ENCODE peak calls at places on chromosomes 13 and 19, in eight cellular contexts. I is heart right ventricle, F is HCT116, P is pancreas, X is suprapubic skin, H is psoas muscle, M is Caco-2, W is right lobe of liver. L is an unnamed sample.

GRCh38 chr19:11199517-11199916 is 2.2 kb upstream of the KANK2 start:
- DNase-seq in I (no peak), F (no peak), P (no peak), X (no peak), H (no peak), M (no peak), W (no peak), L (no peak)

GRCh38 chr13:113927661-113928581 is 46.0 kb downstream of the C13orf46 start:
- DNase-seq in I (no peak), F (no peak), P (peak; percentile 33), X (peak; percentile 90), H (peak; percentile 79), M (peak; percentile 20), W (no peak), L (no peak)

GRCh38 chr13:30805603-30806011 is 70.3 kb downstream of the ALOX5AP start:
- DNase-seq in I (peak; percentile 20), F (peak; percentile 68), P (no peak), X (no peak), H (no peak), M (peak; percentile 30), W (peak; percentile 35), L (no peak)

GRCh38 chr13:24459234-24459633 is 53.3 kb downstream of the PARP4 start:
- DNase-seq in I (no peak), F (no peak), P (no peak), X (no peak), H (no peak), M (no peak), W (no peak), L (no peak)

GRCh38 chr13:45782327-45783045 is 69.1 kb downstream of the SIAH3 start:
- DNase-seq in I (no peak), F (no peak), P (no peak), X (no peak), H (no peak), M (no peak), W (no peak), L (no peak)

GRCh38 chr19:2332341-2333026 is 4.0 kb downstream of the SPPL2B start:
- DNase-seq in I (peak; percentile 38), F (no peak), P (no peak), X (no peak), H (no peak), M (no peak), W (no peak), L (no peak)

GRCh38 chr19:40610396-40611064 is 9.4 kb downstream of the LTBP4 start:
- DNase-seq in I (peak; percentile 75), F (no peak), P (peak; percentile 72), X (no peak), H (peak; percentile 72), M (peak; percentile 42), W (no peak), L (peak; percentile 70)

GRCh38 chr13:25253702-25254101 is 33.6 kb downstream of the MTMR6 start:
- DNase-seq in I (no peak), F (no peak), P (no peak), X (no peak), H (no peak), M (no peak), W (no peak), L (no peak)

GRCh38 chr19:18794029-18794313 is 2.9 kb upstream of the COMP start:
- DNase-seq in I (no peak), F (no peak), P (no peak), X (no peak), H (no peak), M (no peak), W (no peak), L (no peak)

GRCh38 chr13:57627663-57628062 is 3.9 kb upstream of the PCDH17 start:
- DNase-seq in I (no peak), F (no peak), P (no peak), X (no peak), H (no peak), M (no peak), W (no peak), L (no peak)

GRCh38 chr13:52450012-52450792 is at the start of gene VPS36:
- DNase-seq in I (peak; percentile 98), F (peak; percentile 88), P (peak; percentile 92), X (peak; percentile 97), H (peak; percentile 97), M (peak; percentile 93), W (peak; percentile 97), L (peak; percentile 96)

GRCh38 chr13:52447815-52448552 is 2.5 kb downstream of the VPS36 start:
- DNase-seq in I (no peak), F (no peak), P (no peak), X (no peak), H (no peak), M (no peak), W (no peak), L (no peak)

GRCh38 chr13:52449323-52450011 is 967 bp downstream of the VPS36 start:
- DNase-seq in I (no peak), F (no peak), P (no peak), X (no peak), H (no peak), M (no peak), W (no peak), L (no peak)

GRCh38 chr13:52452470-52452869 is 2.0 kb upstream of the VPS36 start:
- DNase-seq in I (no peak), F (no peak), P (no peak), X (no peak), H (no peak), M (no peak), W (no peak), L (no peak)

GRCh38 chr13:52450793-52451116 is 321 bp upstream of the VPS36 start:
- DNase-seq in I (no peak), F (no peak), P (no peak), X (no peak), H (no peak), M (no peak), W (no peak), L (no peak)
- TF ChIP-seq CTCF in I (no peak), F (no peak), P (peak; percentile 28), X (peak; percentile 62), H (no peak), M (no peak), W (no peak), L (peak; percentile 17)

GRCh38 chr19:12940897-12941296 is 2.5 kb downstream of the CALR start:
- DNase-seq in I (no peak), F (no peak), P (no peak), X (no peak), H (no peak), M (no peak), W (no peak), L (no peak)
- H3K4me1 ChIP-seq in I (peaks cover 16% of the 10 kb centered on the region), F (peaks cover 15% of the 10 kb centered on the region), P (peaks cover 18% of the 10 kb centered on the region), X (peaks cover 53% of the 10 kb centered on the region), H (peaks cover 23% of the 10 kb centered on the region), M (peaks cover 26% of the 10 kb centered on the region), W (no peaks in the 10 kb centered on the region), L (peaks cover 76% of the 10 kb centered on the region)

GRCh38 chr13:51805313-51805712 is 1.4 kb upstream of the DHRS12 start:
- DNase-seq in I (no peak), F (no peak), P (no peak), X (no peak), H (no peak), M (no peak), W (no peak), L (no peak)

GRCh38 chr13:51804295-51805172 is 571 bp upstream of the DHRS12 start:
- DNase-seq in I (no peak), F (no peak), P (no peak), X (no peak), H (no peak), M (no peak), W (no peak), L (no peak)

GRCh38 chr13:51803018-51803417 is 945 bp downstream of the DHRS12 start:
- DNase-seq in I (no peak), F (no peak), P (peak; percentile 42), X (no peak), H (no peak), M (no peak), W (no peak), L (no peak)

GRCh38 chr13:51802601-51803000 is 1.4 kb downstream of the DHRS12 start:
- DNase-seq in I (no peak), F (no peak), P (peak; percentile 20), X (no peak), H (no peak), M (no peak), W (no peak), L (no peak)

DNA sequence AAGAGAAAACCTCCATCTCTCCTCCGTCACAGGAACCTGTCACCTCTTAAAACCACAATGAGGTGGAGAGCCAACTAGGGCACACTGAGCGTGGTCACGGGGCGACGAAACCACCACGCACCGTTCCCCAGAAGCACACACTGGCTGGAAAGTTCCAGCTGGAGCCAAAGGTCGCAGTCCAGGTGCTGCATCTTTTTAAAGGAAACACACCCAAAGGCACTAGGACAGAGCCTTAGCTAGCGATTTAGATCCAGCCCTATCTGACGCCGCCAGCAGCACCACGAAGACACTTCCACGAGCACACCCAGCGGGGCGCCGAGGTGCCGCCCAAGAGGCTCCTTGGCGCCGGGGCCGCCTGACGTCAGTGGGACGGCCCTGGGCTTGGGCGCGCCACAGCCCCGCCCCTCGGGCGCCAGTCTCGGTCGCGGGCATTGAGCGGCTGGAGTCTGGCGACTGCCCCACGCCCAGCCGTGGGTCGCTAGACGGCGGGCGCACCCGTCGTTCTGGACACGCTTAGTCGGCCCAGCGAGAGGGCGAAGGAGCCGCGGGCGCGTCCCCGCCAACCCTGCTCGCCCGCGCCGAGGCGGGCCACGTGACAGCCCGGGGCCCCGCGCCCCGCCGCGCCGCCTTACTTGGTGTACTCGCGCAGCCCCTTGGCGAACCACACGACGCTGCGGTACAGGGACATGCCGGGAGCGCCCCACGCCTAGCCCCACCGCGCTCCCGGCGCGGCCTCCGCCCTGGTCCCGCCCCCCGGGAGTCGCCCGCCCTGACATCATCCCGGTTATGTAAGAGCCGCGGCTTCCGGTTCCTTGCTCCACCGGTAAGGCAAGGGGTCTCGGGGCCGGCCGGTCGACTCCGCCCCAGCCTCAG is at the start of gene DHRS12:
- DNase-seq in I (peak; percentile 93), F (peak; percentile 43), P (peak; percentile 94), X (peak; percentile 97), H (peak; percentile 89), M (peak; percentile 94), W (peak; percentile 93), L (peak; percentile 98)
- TF ChIP-seq CTCF in I (no peak), F (no peak), P (no peak), X (no peak), H (no peak), M (no peak), W (no peak), L (peak; percentile 21)

GRCh38 chr19:4389064-4389375 is 11.3 kb downstream of the SH3GL1 start:
- DNase-seq in I (no peak), F (no peak), P (no peak), X (no peak), H (no peak), M (no peak), W (no peak), L (no peak)

GRCh38 chr19:4389511-4390016 is 10.8 kb downstream of the SH3GL1 start:
- DNase-seq in I (no peak), F (no peak), P (no peak), X (no peak), H (peak; percentile 33), M (no peak), W (peak; percentile 41), L (no peak)

GRCh38 chr19:4391701-4392543 is 8.4 kb downstream of the SH3GL1 start:
- DNase-seq in I (peak; percentile 57), F (no peak), P (no peak), X (no peak), H (peak; percentile 67), M (no peak), W (peak; percentile 74), L (peak; percentile 4)

GRCh38 chr19:4390017-4390861 is 10.1 kb downstream of the SH3GL1 start:
- DNase-seq in I (no peak), F (no peak), P (peak; percentile 23), X (no peak), H (peak; percentile 53), M (no peak), W (peak; percentile 67), L (peak; percentile 80)

GRCh38 chr19:4390862-4391693 is 9.3 kb downstream of the SH3GL1 start:
- DNase-seq in I (no peak), F (no peak), P (no peak), X (no peak), H (peak; percentile 16), M (peak; percentile 91), W (peak; percentile 68), L (no peak)
- H3K4me1 ChIP-seq in I (peaks cover 54% of the 10 kb centered on the region), F (no peaks in the 10 kb centered on the region), P (peaks cover 37% of the 10 kb centered on the region), X (peaks cover 80% of the 10 kb centered on the region), H (peaks cover 70% of the 10 kb centered on the region), M (peaks cover 41% of the 10 kb centered on the region), W (peaks cover 18% of the 10 kb centered on the region), L (peaks cover 53% of the 10 kb centered on the region)

L was measured in left lung.